ENCODE peak calls at places on chromosomes 13 and 19, in five cellular contexts. X is A673; U is prostate gland; L is HAP-1; B is CD8-positive, alpha-beta T cell. E is an unnamed sample. For H3K9me3, the result is how much of the 10 kb centered on the place peaks cover.

GRCh38 chr19:32224371-32225244 is 120.8 kb upstream of the ZNF507 start:
- DNase-seq in X (peak), U (peak), L (peak), B (peak), E (peak)

GRCh38 chr13:113562085-113562749 is 22.3 kb upstream of the TFDP1 start:
- DNase-seq in X (peak), U (peak), L (peak), B (peak), E (no peak)

GRCh38 chr13:39310961-39311360 is 272.7 kb downstream of the NHLRC3 start:
- DNase-seq in X (no peak), U (no peak), L (no peak), B (no peak), E (no peak)

GRCh38 chr13:97122381-97122996 is 99.6 kb upstream of the MBNL2 start:
- DNase-seq in X (peak), U (no peak), L (no peak), B (no peak), E (no peak)

GRCh38 chr19:17183858-17184271 is 31.3 kb upstream of the USE1 start:
- DNase-seq in X (no peak), U (no peak), L (no peak), B (peak), E (no peak)

GRCh38 chr19:41811981-41812380 is 15.6 kb downstream of the CEACAM3 start:
- DNase-seq in X (no peak), U (no peak), L (no peak), B (no peak), E (no peak)

GRCh38 chr19:42529248-42529764 is 1.0 kb upstream of the CEACAM1 start:
- DNase-seq in X (peak), U (peak), L (peak), B (peak), E (peak)

GRCh38 chr19:50384685-50385535 is 763 bp downstream of the POLD1 start:
- DNase-seq in X (no peak), U (no peak), L (no peak), B (no peak), E (no peak)

GRCh38 chr13:52130641-52131040 is 1.8 kb upstream of the NEK5 start:
- DNase-seq in X (no peak), U (no peak), L (no peak), B (no peak), E (no peak)

GRCh38 chr13:24307211-24308067 is 1.9 kb upstream of the C1QTNF9 start:
- DNase-seq in X (no peak), U (no peak), L (no peak), B (no peak), E (no peak)

GRCh38 chr19:13425151-13425550 is 81.1 kb downstream of the CACNA1A start:
- DNase-seq in X (no peak), U (no peak), L (no peak), B (no peak), E (no peak)

GRCh38 chr19:8610041-8610927 is at the start of gene ADAMTS10:
- DNase-seq in X (peak), U (no peak), L (no peak), B (peak), E (peak)

GRCh38 chr13:45398862-45399261 is 19.3 kb downstream of the SLC25A30 start:
- DNase-seq in X (no peak), U (no peak), L (no peak), B (peak), E (no peak)

GRCh38 chr19:10412257-10412977 is 7.9 kb upstream of the PDE4A start:
- DNase-seq in X (peak), U (no peak), L (no peak), B (no peak), E (no peak)

GRCh38 chr13:40121711-40122110 is 466.2 kb downstream of the COG6 start:
- DNase-seq in X (no peak), U (no peak), L (peak), B (no peak), E (no peak)

GRCh38 chr19:1447565-1447903 is 2.4 kb upstream of the APC2 start:
- DNase-seq in X (no peak), U (no peak), L (no peak), B (no peak), E (no peak)

GRCh38 chr19:55632463-55632834 is 8.1 kb upstream of the ZNF784 start:
- DNase-seq in X (peak), U (peak), L (peak), B (peak), E (peak)

GRCh38 chr13:50370303-50370950 is 355.2 kb downstream of the KCNRG start:
- DNase-seq in X (no peak), U (no peak), L (no peak), B (no peak), E (no peak)

GRCh38 chr19:45428385-45429231 is 4.9 kb upstream of the ERCC1 start:
- DNase-seq in X (peak), U (no peak), L (no peak), B (no peak), E (no peak)

GRCh38 chr13:42893346-42893745 is 98.7 kb downstream of the EPSTI1 start:
- DNase-seq in X (no peak), U (no peak), L (no peak), B (no peak), E (no peak)

GRCh38 chr13:114032121-114032799 is 58.4 kb upstream of the C13orf46 start:
- DNase-seq in X (no peak), U (no peak), L (no peak), B (no peak), E (no peak)

GRCh38 chr19:51783373-51783772 is 11.6 kb upstream of the FPR3 start:
- DNase-seq in X (peak), U (no peak), L (no peak), B (no peak), E (no peak)

GRCh38 chr19:4059493-4059880 is 7.2 kb downstream of the ZBTB7A start:
- DNase-seq in X (no peak), U (no peak), L (no peak), B (no peak), E (no peak)

GRCh38 chr19:19053508-19054314 is 10.1 kb upstream of the SLC25A42 start:
- DNase-seq in X (peak), U (peak), L (no peak), B (peak), E (peak)

GRCh38 chr19:39046037-39046821 is 13.9 kb upstream of the FBXO27 start:
- DNase-seq in X (peak), U (no peak), L (no peak), B (no peak), E (no peak)

GRCh38 chr19:22606954-22607652 is 27.0 kb upstream of the ZNF492 start:
- DNase-seq in X (no peak), U (no peak), L (no peak), B (no peak), E (no peak)

GRCh38 chr13:41542281-41542680 is 84.9 kb downstream of the RGCC start:
- DNase-seq in X (no peak), U (no peak), L (no peak), B (no peak), E (no peak)

GRCh38 chr19:18349524-18350128 is 9.2 kb downstream of the PGPEP1 start:
- DNase-seq in X (peak), U (peak), L (peak), B (no peak), E (no peak)

GRCh38 chr19:35287713-35288112 is 4.2 kb upstream of the MAG start:
- DNase-seq in X (no peak), U (no peak), L (no peak), B (no peak), E (no peak)

GRCh38 chr19:18791315-18791678 is 192 bp upstream of the COMP start:
- DNase-seq in X (no peak), U (no peak), L (no peak), B (no peak), E (no peak)

GRCh38 chr19:33998739-33999345 is 173.5 kb upstream of the LSM14A start:
- DNase-seq in X (peak), U (no peak), L (peak), B (no peak), E (no peak)

GRCh38 chr13:100130092-100130491 is 41.2 kb downstream of the PCCA start:
- DNase-seq in X (peak), U (no peak), L (no peak), B (no peak), E (no peak)

GRCh38 chr19:31253816-31254551 is 95.3 kb downstream of the TSHZ3 start:
- DNase-seq in X (no peak), U (peak), L (no peak), B (no peak), E (no peak)

GRCh38 chr19:32814046-32814445 is 55.5 kb downstream of the SLC7A9 start:
- DNase-seq in X (no peak), U (no peak), L (no peak), B (no peak), E (no peak)

GRCh38 chr13:44084146-44084545 is 204.4 kb downstream of the LACC1 start:
- DNase-seq in X (no peak), U (no peak), L (no peak), B (no peak), E (no peak)

DNA sequence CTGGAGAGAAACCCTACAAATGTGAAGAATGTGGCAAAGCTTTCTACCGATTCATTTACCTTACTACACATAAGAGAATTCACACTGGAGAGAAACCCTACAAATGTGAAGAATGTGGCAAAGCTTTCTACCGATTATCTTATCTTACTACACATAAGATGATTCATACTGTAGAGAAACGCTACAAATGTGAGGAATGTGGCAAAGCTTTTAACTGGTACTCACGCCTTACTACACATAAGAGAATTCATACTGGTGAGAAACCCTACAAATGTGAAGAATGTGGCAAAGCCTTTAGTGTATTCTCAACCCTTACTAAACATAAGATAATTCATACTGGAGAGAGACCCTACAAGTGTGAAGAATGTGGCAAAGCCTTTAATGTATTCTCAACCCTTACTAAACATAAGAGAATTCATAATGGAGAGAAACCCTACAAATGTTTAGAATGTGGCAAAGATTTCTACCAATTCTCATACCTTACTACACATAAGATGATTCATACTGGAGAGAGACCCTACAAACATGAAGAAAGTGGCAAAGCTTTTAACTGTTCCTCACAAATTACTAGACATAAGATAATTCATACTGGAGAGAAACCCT is 12.9 kb upstream of the ZNF493 start:
- DNase-seq in X (no peak), U (no peak), L (no peak), B (no peak), E (no peak)
- H3K9me3 ChIP-seq in X (half or more), U (under half), L (under half), B (under half), E (under half)

DNA sequence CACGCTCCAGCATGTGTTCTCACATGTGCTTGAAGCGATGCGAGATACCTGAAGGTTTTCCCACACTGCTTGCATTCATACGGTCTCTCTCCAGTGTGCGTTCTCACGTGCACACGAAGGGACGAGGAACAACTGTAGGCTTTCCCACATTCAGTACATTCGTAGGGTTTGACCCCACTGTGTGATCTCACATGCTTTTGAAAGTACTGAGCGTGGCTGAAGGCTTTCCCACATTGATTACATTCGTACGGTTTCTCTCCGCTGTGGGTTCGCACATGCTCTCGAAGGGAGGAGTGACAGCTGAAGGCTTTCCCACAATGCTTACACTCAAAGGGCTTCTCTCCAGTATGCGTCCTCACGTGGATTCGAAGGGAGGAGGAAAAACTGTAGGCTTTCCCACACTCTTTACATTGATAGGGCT is 11.3 kb downstream of the ZNF77 start:
- DNase-seq in X (no peak), U (no peak), L (no peak), B (no peak), E (no peak)
- H3K9me3 ChIP-seq in X (under half), U (under half), L (under half), B (under half), E (under half)

DNA sequence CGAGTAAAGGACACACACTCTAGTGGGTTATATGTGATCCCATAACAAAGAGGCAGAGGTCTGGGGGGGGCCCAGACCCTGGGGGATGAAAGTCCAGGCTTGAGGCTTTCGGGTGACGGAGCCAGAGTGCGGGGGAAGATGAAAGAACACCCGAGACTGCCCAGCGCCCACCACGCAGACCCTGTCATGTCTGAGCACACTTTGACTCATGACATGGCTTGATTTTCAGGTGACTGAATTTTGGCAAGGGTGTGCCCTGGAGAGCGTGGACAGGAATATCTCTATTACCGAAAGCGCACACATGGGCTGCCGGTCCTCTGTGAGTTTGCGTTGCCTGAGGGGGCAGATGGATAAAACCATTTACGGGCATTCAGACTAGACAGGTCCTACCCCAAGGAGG is 192.0 kb upstream of the SOX1 start:
- DNase-seq in X (no peak), U (no peak), L (no peak), B (peak), E (no peak)
- H3K9me3 ChIP-seq in X (under half), U (under half), L (under half), B (under half), E (under half)

GRCh38 chr19:43956827-43957226 is 5.8 kb downstream of the ZNF221 start:
- DNase-seq in X (no peak), U (no peak), L (no peak), B (no peak), E (no peak)

GRCh38 chr19:43960411-43960810 is 9.4 kb downstream of the ZNF221 start:
- DNase-seq in X (no peak), U (no peak), L (no peak), B (no peak), E (no peak)

GRCh38 chr19:43957891-43958290 is 6.9 kb downstream of the ZNF221 start:
- DNase-seq in X (no peak), U (no peak), L (no peak), B (no peak), E (no peak)
- H3K9me3 ChIP-seq in X (under half), U (under half), L (under half), B (under half), E (under half)

GRCh38 chr19:15850385-15850784 is 34.9 kb upstream of the OR10H1 start:
- DNase-seq in X (no peak), U (no peak), L (no peak), B (no peak), E (no peak)
- H3K9me3 ChIP-seq in X (under half), U (under half), L (under half), B (under half), E (under half)

GRCh38 chr13:110107568-110108347 is 199.2 kb downstream of the COL4A1 start:
- DNase-seq in X (peak), U (no peak), L (no peak), B (no peak), E (no peak)
- H3K9me3 ChIP-seq in X (under half), U (under half), L (under half), B (under half), E (under half)

GRCh38 chr13:58838615-58839014 is 1207.1 kb downstream of the PCDH17 start:
- DNase-seq in X (no peak), U (no peak), L (no peak), B (no peak), E (no peak)
- H3K9me3 ChIP-seq in X (under half), U (under half), L (under half), B (under half), E (under half)